ENCODE peak calls at places on chromosomes 4 and X, in nine cellular contexts. One of them, this sample, is unnamed.

GRCh38 chr4:100106982-100107381 is 83.3 kb downstream of the DDIT4L start:
- DNase-seq in BE2C: no peak
- DNase-seq in cardiac muscle cell: no peak
- DNase-seq in GM06990: peak; percentile 33
- DNase-seq in astrocyte of the cerebellum: no peak
- DNase-seq in CD8-positive, alpha-beta T cell: peak; percentile 12
- DNase-seq in pancreas: no peak
- DNase-seq in tibial nerve: no peak
- DNase-seq in choroid plexus epithelial cell: no peak
- DNase-seq in this sample: no peak

GRCh38 chr4:1711055-1711905 is 839 bp downstream of the SLBP start:
- DNase-seq in BE2C: no peak
- DNase-seq in cardiac muscle cell: peak; percentile 56
- DNase-seq in GM06990: peak; percentile 68
- DNase-seq in astrocyte of the cerebellum: no peak
- DNase-seq in CD8-positive, alpha-beta T cell: peak; percentile 30
- DNase-seq in pancreas: peak; percentile 61
- DNase-seq in tibial nerve: no peak
- DNase-seq in choroid plexus epithelial cell: peak; percentile 76
- DNase-seq in this sample: peak; percentile 64

GRCh38 chr4:53943345-53944085 is 120.9 kb downstream of the CHIC2 start:
- DNase-seq in BE2C: no peak
- DNase-seq in cardiac muscle cell: peak; percentile 66
- DNase-seq in GM06990: no peak
- DNase-seq in astrocyte of the cerebellum: peak; percentile 72
- DNase-seq in CD8-positive, alpha-beta T cell: no peak
- DNase-seq in pancreas: no peak
- DNase-seq in tibial nerve: no peak
- DNase-seq in choroid plexus epithelial cell: peak; percentile 63
- DNase-seq in this sample: peak; percentile 43

GRCh38 chrX:34559325-34559724 is 97.8 kb downstream of the TMEM47 start:
- DNase-seq in BE2C: no peak
- DNase-seq in cardiac muscle cell: peak; percentile 4
- DNase-seq in GM06990: peak; percentile 4
- DNase-seq in astrocyte of the cerebellum: no peak
- DNase-seq in CD8-positive, alpha-beta T cell: no peak
- DNase-seq in pancreas: no peak
- DNase-seq in tibial nerve: no peak
- DNase-seq in choroid plexus epithelial cell: peak; percentile 50
- DNase-seq in this sample: no peak

GRCh38 chr4:628346-628745 is 3.0 kb downstream of the PDE6B start:
- DNase-seq in BE2C: no peak
- DNase-seq in cardiac muscle cell: no peak
- DNase-seq in GM06990: no peak
- DNase-seq in astrocyte of the cerebellum: no peak
- DNase-seq in CD8-positive, alpha-beta T cell: no peak
- DNase-seq in pancreas: no peak
- DNase-seq in tibial nerve: no peak
- DNase-seq in choroid plexus epithelial cell: no peak
- DNase-seq in this sample: no peak

GRCh38 chr4:89572224-89572858 is 264.6 kb downstream of the SNCA start:
- DNase-seq in BE2C: no peak
- DNase-seq in cardiac muscle cell: peak; percentile 29
- DNase-seq in GM06990: no peak
- DNase-seq in astrocyte of the cerebellum: peak; percentile 6
- DNase-seq in CD8-positive, alpha-beta T cell: no peak
- DNase-seq in pancreas: no peak
- DNase-seq in tibial nerve: no peak
- DNase-seq in choroid plexus epithelial cell: peak; percentile 53
- DNase-seq in this sample: peak; percentile 28

GRCh38 chr4:148790691-148791090 is 348.5 kb upstream of the NR3C2 start:
- DNase-seq in BE2C: no peak
- DNase-seq in cardiac muscle cell: peak; percentile 59
- DNase-seq in GM06990: no peak
- DNase-seq in astrocyte of the cerebellum: no peak
- DNase-seq in CD8-positive, alpha-beta T cell: no peak
- DNase-seq in pancreas: no peak
- DNase-seq in tibial nerve: no peak
- DNase-seq in choroid plexus epithelial cell: peak; percentile 70
- DNase-seq in this sample: no peak

GRCh38 chr4:178275671-178276360 is 833.6 kb upstream of the AGA start:
- DNase-seq in BE2C: peak; percentile 36
- DNase-seq in cardiac muscle cell: no peak
- DNase-seq in GM06990: no peak
- DNase-seq in astrocyte of the cerebellum: no peak
- DNase-seq in CD8-positive, alpha-beta T cell: no peak
- DNase-seq in pancreas: no peak
- DNase-seq in tibial nerve: no peak
- DNase-seq in choroid plexus epithelial cell: no peak
- DNase-seq in this sample: no peak

GRCh38 chrX:2859197-2859797 is 30.6 kb downstream of the GYG2 start:
- DNase-seq in BE2C: no peak
- DNase-seq in cardiac muscle cell: no peak
- DNase-seq in GM06990: no peak
- DNase-seq in astrocyte of the cerebellum: no peak
- DNase-seq in CD8-positive, alpha-beta T cell: no peak
- DNase-seq in pancreas: no peak
- DNase-seq in tibial nerve: no peak
- DNase-seq in choroid plexus epithelial cell: no peak
- DNase-seq in this sample: no peak

GRCh38 chr4:67549123-67549522 is 3.8 kb upstream of the CENPC start:
- DNase-seq in BE2C: no peak
- DNase-seq in cardiac muscle cell: peak; percentile 63
- DNase-seq in GM06990: no peak
- DNase-seq in astrocyte of the cerebellum: no peak
- DNase-seq in CD8-positive, alpha-beta T cell: no peak
- DNase-seq in pancreas: no peak
- DNase-seq in tibial nerve: no peak
- DNase-seq in choroid plexus epithelial cell: peak; percentile 67
- DNase-seq in this sample: peak; percentile 10
- TF ChIP-seq CTCF in BE2C: peak; percentile 47
- TF ChIP-seq CTCF in cardiac muscle cell: peak; percentile 48
- TF ChIP-seq CTCF in GM06990: peak; percentile 43
- TF ChIP-seq CTCF in astrocyte of the cerebellum: no peak
- TF ChIP-seq CTCF in CD8-positive, alpha-beta T cell: peak; percentile 60
- TF ChIP-seq CTCF in pancreas: peak; percentile 21
- TF ChIP-seq CTCF in tibial nerve: peak; percentile 27
- TF ChIP-seq CTCF in choroid plexus epithelial cell: peak; percentile 49
- TF ChIP-seq CTCF in this sample: no peak

GRCh38 chrX:41010188-41010846 is 74.9 kb upstream of the USP9X start:
- DNase-seq in BE2C: peak; percentile 81
- DNase-seq in cardiac muscle cell: peak; percentile 98
- DNase-seq in GM06990: peak; percentile 45
- DNase-seq in astrocyte of the cerebellum: peak; percentile 66
- DNase-seq in CD8-positive, alpha-beta T cell: peak; percentile 30
- DNase-seq in pancreas: peak; percentile 87
- DNase-seq in tibial nerve: peak; percentile 41
- DNase-seq in choroid plexus epithelial cell: peak; percentile 94
- DNase-seq in this sample: peak; percentile 92
- H3K4me3 ChIP-seq in BE2C: peak overlapping the region; percentile 25
- H3K4me3 ChIP-seq in cardiac muscle cell: no peak overlapping the region
- H3K4me3 ChIP-seq in GM06990: peak overlapping the region; percentile 20
- H3K4me3 ChIP-seq in astrocyte of the cerebellum: peak overlapping the region; percentile 16
- H3K4me3 ChIP-seq in CD8-positive, alpha-beta T cell: peak overlapping the region; percentile 59
- H3K4me3 ChIP-seq in pancreas: peak overlapping the region; percentile 28
- H3K4me3 ChIP-seq in tibial nerve: peak overlapping the region; percentile 41
- H3K4me3 ChIP-seq in choroid plexus epithelial cell: peak overlapping the region; percentile 39
- H3K4me3 ChIP-seq in this sample: peak overlapping the region; percentile 47

GRCh38 chr4:189084671-189085070 is 856.0 kb upstream of the FRG1 start:
- DNase-seq in BE2C: peak; percentile 43
- DNase-seq in cardiac muscle cell: no peak
- DNase-seq in GM06990: no peak
- DNase-seq in astrocyte of the cerebellum: no peak
- DNase-seq in CD8-positive, alpha-beta T cell: no peak
- DNase-seq in pancreas: no peak
- DNase-seq in tibial nerve: no peak
- DNase-seq in choroid plexus epithelial cell: no peak
- DNase-seq in this sample: no peak
- TF ChIP-seq CTCF in BE2C: peak; percentile 58
- TF ChIP-seq CTCF in cardiac muscle cell: no peak
- TF ChIP-seq CTCF in GM06990: no peak
- TF ChIP-seq CTCF in astrocyte of the cerebellum: no peak
- TF ChIP-seq CTCF in CD8-positive, alpha-beta T cell: no peak
- TF ChIP-seq CTCF in pancreas: no peak
- TF ChIP-seq CTCF in tibial nerve: no peak
- TF ChIP-seq CTCF in choroid plexus epithelial cell: no peak
- TF ChIP-seq CTCF in this sample: no peak

GRCh38 chr4:145805490-145805889 is 125.5 kb downstream of the C4orf51 start:
- DNase-seq in BE2C: no peak
- DNase-seq in cardiac muscle cell: peak; percentile 93
- DNase-seq in GM06990: no peak
- DNase-seq in astrocyte of the cerebellum: no peak
- DNase-seq in CD8-positive, alpha-beta T cell: no peak
- DNase-seq in pancreas: no peak
- DNase-seq in tibial nerve: no peak
- DNase-seq in choroid plexus epithelial cell: peak; percentile 84
- DNase-seq in this sample: peak; percentile 26
- H3K4me3 ChIP-seq in BE2C: no peak overlapping the region
- H3K4me3 ChIP-seq in cardiac muscle cell: no peak overlapping the region
- H3K4me3 ChIP-seq in GM06990: no peak overlapping the region
- H3K4me3 ChIP-seq in astrocyte of the cerebellum: no peak overlapping the region
- H3K4me3 ChIP-seq in CD8-positive, alpha-beta T cell: no peak overlapping the region
- H3K4me3 ChIP-seq in pancreas: no peak overlapping the region
- H3K4me3 ChIP-seq in tibial nerve: no peak overlapping the region
- H3K4me3 ChIP-seq in choroid plexus epithelial cell: no peak overlapping the region
- H3K4me3 ChIP-seq in this sample: no peak overlapping the region

GRCh38 chr4:25012671-25013070 is 18.1 kb downstream of the LGI2 start:
- DNase-seq in BE2C: no peak
- DNase-seq in cardiac muscle cell: no peak
- DNase-seq in GM06990: no peak
- DNase-seq in astrocyte of the cerebellum: no peak
- DNase-seq in CD8-positive, alpha-beta T cell: no peak
- DNase-seq in pancreas: no peak
- DNase-seq in tibial nerve: no peak
- DNase-seq in choroid plexus epithelial cell: no peak
- DNase-seq in this sample: no peak

GRCh38 chr4:25014965-25015506 is 15.7 kb downstream of the LGI2 start:
- DNase-seq in BE2C: no peak
- DNase-seq in cardiac muscle cell: no peak
- DNase-seq in GM06990: no peak
- DNase-seq in astrocyte of the cerebellum: no peak
- DNase-seq in CD8-positive, alpha-beta T cell: no peak
- DNase-seq in pancreas: no peak
- DNase-seq in tibial nerve: no peak
- DNase-seq in choroid plexus epithelial cell: no peak
- DNase-seq in this sample: no peak

GRCh38 chr4:25019501-25019900 is 11.2 kb downstream of the LGI2 start:
- DNase-seq in BE2C: no peak
- DNase-seq in cardiac muscle cell: no peak
- DNase-seq in GM06990: no peak
- DNase-seq in astrocyte of the cerebellum: no peak
- DNase-seq in CD8-positive, alpha-beta T cell: no peak
- DNase-seq in pancreas: no peak
- DNase-seq in tibial nerve: no peak
- DNase-seq in choroid plexus epithelial cell: no peak
- DNase-seq in this sample: no peak

GRCh38 chr4:25011135-25011866 is 19.4 kb downstream of the LGI2 start:
- DNase-seq in BE2C: no peak
- DNase-seq in cardiac muscle cell: no peak
- DNase-seq in GM06990: no peak
- DNase-seq in astrocyte of the cerebellum: no peak
- DNase-seq in CD8-positive, alpha-beta T cell: no peak
- DNase-seq in pancreas: no peak
- DNase-seq in tibial nerve: no peak
- DNase-seq in choroid plexus epithelial cell: no peak
- DNase-seq in this sample: no peak

GRCh38 chr4:25013756-25014737 is 16.7 kb downstream of the LGI2 start:
- DNase-seq in BE2C: no peak
- DNase-seq in cardiac muscle cell: no peak
- DNase-seq in GM06990: no peak
- DNase-seq in astrocyte of the cerebellum: no peak
- DNase-seq in CD8-positive, alpha-beta T cell: no peak
- DNase-seq in pancreas: no peak
- DNase-seq in tibial nerve: no peak
- DNase-seq in choroid plexus epithelial cell: no peak
- DNase-seq in this sample: no peak
- TF ChIP-seq CTCF in BE2C: no peak
- TF ChIP-seq CTCF in cardiac muscle cell: no peak
- TF ChIP-seq CTCF in GM06990: no peak
- TF ChIP-seq CTCF in astrocyte of the cerebellum: no peak
- TF ChIP-seq CTCF in CD8-positive, alpha-beta T cell: no peak
- TF ChIP-seq CTCF in pancreas: no peak
- TF ChIP-seq CTCF in tibial nerve: no peak
- TF ChIP-seq CTCF in choroid plexus epithelial cell: no peak
- TF ChIP-seq CTCF in this sample: no peak

GRCh38 chr4:78218260-78218659 is 161.1 kb downstream of the FRAS1 start:
- DNase-seq in BE2C: no peak
- DNase-seq in cardiac muscle cell: no peak
- DNase-seq in GM06990: no peak
- DNase-seq in astrocyte of the cerebellum: no peak
- DNase-seq in CD8-positive, alpha-beta T cell: no peak
- DNase-seq in pancreas: no peak
- DNase-seq in tibial nerve: no peak
- DNase-seq in choroid plexus epithelial cell: no peak
- DNase-seq in this sample: no peak
- H3K4me3 ChIP-seq in BE2C: no peak overlapping the region
- H3K4me3 ChIP-seq in cardiac muscle cell: no peak overlapping the region
- H3K4me3 ChIP-seq in GM06990: no peak overlapping the region
- H3K4me3 ChIP-seq in astrocyte of the cerebellum: no peak overlapping the region
- H3K4me3 ChIP-seq in CD8-positive, alpha-beta T cell: no peak overlapping the region
- H3K4me3 ChIP-seq in pancreas: no peak overlapping the region
- H3K4me3 ChIP-seq in tibial nerve: no peak overlapping the region
- H3K4me3 ChIP-seq in choroid plexus epithelial cell: no peak overlapping the region
- H3K4me3 ChIP-seq in this sample: no peak overlapping the region

GRCh38 chr4:8410641-8411271 is 29.8 kb downstream of the ACOX3 start:
- DNase-seq in BE2C: peak; percentile 95
- DNase-seq in cardiac muscle cell: peak; percentile 70
- DNase-seq in GM06990: no peak
- DNase-seq in astrocyte of the cerebellum: no peak
- DNase-seq in CD8-positive, alpha-beta T cell: no peak
- DNase-seq in pancreas: no peak
- DNase-seq in tibial nerve: peak; percentile 51
- DNase-seq in choroid plexus epithelial cell: peak; percentile 85
- DNase-seq in this sample: peak; percentile 66
- TF ChIP-seq CTCF in BE2C: peak; percentile 80
- TF ChIP-seq CTCF in cardiac muscle cell: peak; percentile 43
- TF ChIP-seq CTCF in GM06990: no peak
- TF ChIP-seq CTCF in astrocyte of the cerebellum: peak; percentile 40
- TF ChIP-seq CTCF in CD8-positive, alpha-beta T cell: no peak
- TF ChIP-seq CTCF in pancreas: no peak
- TF ChIP-seq CTCF in tibial nerve: no peak
- TF ChIP-seq CTCF in choroid plexus epithelial cell: peak; percentile 67
- TF ChIP-seq CTCF in this sample: peak; percentile 44